ENCODE peak calls at places on chromosomes 13 and 19, in five cellular contexts. One of them, this sample, is unnamed.

GRCh38 chr19:11390933-11391680 is 7.0 kb upstream of the EPOR start:
- DNase-seq in GM03348: no peak
- DNase-seq in PC-3: peak; percentile 39
- DNase-seq in stimulated activated CD8-positive, alpha-beta memory T cell treated with anti-CD3 and anti-CD28 coated beads, Interleukin-4, amount 100 ng/mL, for 4 hours: no peak
- DNase-seq in heart right ventricle: no peak
- DNase-seq in this sample: no peak

GRCh38 chr19:7658219-7658686 is 10.6 kb upstream of the RETN start:
- DNase-seq in GM03348: no peak
- DNase-seq in PC-3: no peak
- DNase-seq in stimulated activated CD8-positive, alpha-beta memory T cell treated with anti-CD3 and anti-CD28 coated beads, Interleukin-4, amount 100 ng/mL, for 4 hours: no peak
- DNase-seq in heart right ventricle: no peak
- DNase-seq in this sample: no peak

GRCh38 chr13:44263920-44264610 is 109.6 kb upstream of the SERP2 start:
- DNase-seq in GM03348: no peak
- DNase-seq in PC-3: no peak
- DNase-seq in stimulated activated CD8-positive, alpha-beta memory T cell treated with anti-CD3 and anti-CD28 coated beads, Interleukin-4, amount 100 ng/mL, for 4 hours: no peak
- DNase-seq in heart right ventricle: no peak
- DNase-seq in this sample: no peak

GRCh38 chr13:43339843-43340550 is 316.6 kb downstream of the DNAJC15 start:
- DNase-seq in GM03348: no peak
- DNase-seq in PC-3: no peak
- DNase-seq in stimulated activated CD8-positive, alpha-beta memory T cell treated with anti-CD3 and anti-CD28 coated beads, Interleukin-4, amount 100 ng/mL, for 4 hours: no peak
- DNase-seq in heart right ventricle: no peak
- DNase-seq in this sample: no peak

GRCh38 chr13:20940083-20940482 is 37.5 kb upstream of the XPO4 start:
- DNase-seq in GM03348: peak; percentile 58
- DNase-seq in PC-3: no peak
- DNase-seq in stimulated activated CD8-positive, alpha-beta memory T cell treated with anti-CD3 and anti-CD28 coated beads, Interleukin-4, amount 100 ng/mL, for 4 hours: no peak
- DNase-seq in heart right ventricle: no peak
- DNase-seq in this sample: no peak

GRCh38 chr19:1221141-1221903 is 15.7 kb downstream of the STK11 start:
- DNase-seq in GM03348: peak; percentile 55
- DNase-seq in PC-3: peak; percentile 27
- DNase-seq in stimulated activated CD8-positive, alpha-beta memory T cell treated with anti-CD3 and anti-CD28 coated beads, Interleukin-4, amount 100 ng/mL, for 4 hours: no peak
- DNase-seq in heart right ventricle: peak; percentile 79
- DNase-seq in this sample: peak; percentile 44

GRCh38 chr19:58181902-58182576 is 822 bp upstream of the ZNF274 start:
- DNase-seq in GM03348: no peak
- DNase-seq in PC-3: peak; percentile 60
- DNase-seq in stimulated activated CD8-positive, alpha-beta memory T cell treated with anti-CD3 and anti-CD28 coated beads, Interleukin-4, amount 100 ng/mL, for 4 hours: peak; percentile 32
- DNase-seq in heart right ventricle: peak; percentile 30
- DNase-seq in this sample: peak; percentile 49

GRCh38 chr19:2084993-2085720 is 11.0 kb downstream of the MOB3A start:
- DNase-seq in GM03348: no peak
- DNase-seq in PC-3: peak; percentile 59
- DNase-seq in stimulated activated CD8-positive, alpha-beta memory T cell treated with anti-CD3 and anti-CD28 coated beads, Interleukin-4, amount 100 ng/mL, for 4 hours: peak; percentile 91
- DNase-seq in heart right ventricle: peak; percentile 59
- DNase-seq in this sample: peak; percentile 58

GRCh38 chr19:1125601-1126533 is 22.1 kb downstream of the GPX4 start:
- DNase-seq in GM03348: no peak
- DNase-seq in PC-3: peak; percentile 12
- DNase-seq in stimulated activated CD8-positive, alpha-beta memory T cell treated with anti-CD3 and anti-CD28 coated beads, Interleukin-4, amount 100 ng/mL, for 4 hours: no peak
- DNase-seq in heart right ventricle: no peak
- DNase-seq in this sample: no peak

This sample was measured in thyroid gland.